ENCODE peak calls at places on chromosome 15, in eight cellular contexts. N, Y, U, Q, P, O, D and F are unnamed samples.
A peak's percentile ranks its signal among the peaks of the same experiment; 100 is the strongest.

GRCh38 chr15:57494575-57494974 is 97.1 kb upstream of the MYZAP start:
- DNase-seq in N (no peak), Y (no peak), U (no peak), Q (no peak), P (no peak), O (no peak), D (no peak), F (no peak)

GRCh38 chr15:82970696-82971095 is 15.3 kb upstream of the RAMAC start:
- DNase-seq in N (no peak), Y (no peak), U (no peak), Q (no peak), P (peak; percentile 48), O (no peak), D (no peak), F (no peak)

GRCh38 chr15:37016287-37016686 is 84.1 kb downstream of the MEIS2 start:
- DNase-seq in N (no peak), Y (no peak), U (no peak), Q (no peak), P (peak; percentile 30), O (no peak), D (no peak), F (no peak)

GRCh38 chr15:84883916-84884781 is at the start of gene SLC28A1:
- DNase-seq in N (peak; percentile 71), Y (no peak), U (no peak), Q (no peak), P (peak; percentile 35), O (no peak), D (no peak), F (no peak)

GRCh38 chr15:53472883-53473282 is 286.6 kb downstream of the WDR72 start:
- DNase-seq in N (peak; percentile 10), Y (no peak), U (no peak), Q (no peak), P (peak; percentile 28), O (no peak), D (no peak), F (no peak)

GRCh38 chr15:39188930-39189329 is 391.9 kb upstream of the THBS1 start:
- DNase-seq in N (peak; percentile 24), Y (no peak), U (no peak), Q (no peak), P (peak; percentile 39), O (no peak), D (no peak), F (no peak)

GRCh38 chr15:41967506-41968206 is 4.7 kb downstream of the EHD4 start:
- DNase-seq in N (no peak), Y (no peak), U (peak; percentile 71), Q (peak; percentile 88), P (no peak), O (no peak), D (no peak), F (no peak)

GRCh38 chr15:80654299-80654698 is 40.8 kb upstream of the ABHD17C start:
- DNase-seq in N (no peak), Y (no peak), U (no peak), Q (no peak), P (no peak), O (no peak), D (no peak), F (no peak)

GRCh38 chr15:45087513-45087912 is 26.5 kb downstream of the DUOX2 start:
- DNase-seq in N (no peak), Y (no peak), U (no peak), Q (no peak), P (no peak), O (no peak), D (no peak), F (no peak)

GRCh38 chr15:59014068-59014467 is 26.6 kb downstream of the RNF111 start:
- DNase-seq in N (no peak), Y (no peak), U (no peak), Q (no peak), P (no peak), O (no peak), D (no peak), F (no peak)
- H3K27ac ChIP-seq in N (no peak overlapping the region), Y (no peak overlapping the region), U (no peak overlapping the region), Q (no peak overlapping the region), P (no peak overlapping the region), O (no peak overlapping the region), D (no peak overlapping the region), F (no peak overlapping the region)

GRCh38 chr15:90519688-90520087 is 10.0 kb upstream of the CRTC3 start:
- DNase-seq in N (no peak), Y (no peak), U (no peak), Q (no peak), P (no peak), O (no peak), D (no peak), F (no peak)
- H3K4me3 ChIP-seq in N (no peak overlapping the region), Y (no peak overlapping the region), U (no peak overlapping the region), Q (no peak overlapping the region), P (no peak overlapping the region), O (no peak overlapping the region), D (no peak overlapping the region), F (no peak overlapping the region)

DNA sequence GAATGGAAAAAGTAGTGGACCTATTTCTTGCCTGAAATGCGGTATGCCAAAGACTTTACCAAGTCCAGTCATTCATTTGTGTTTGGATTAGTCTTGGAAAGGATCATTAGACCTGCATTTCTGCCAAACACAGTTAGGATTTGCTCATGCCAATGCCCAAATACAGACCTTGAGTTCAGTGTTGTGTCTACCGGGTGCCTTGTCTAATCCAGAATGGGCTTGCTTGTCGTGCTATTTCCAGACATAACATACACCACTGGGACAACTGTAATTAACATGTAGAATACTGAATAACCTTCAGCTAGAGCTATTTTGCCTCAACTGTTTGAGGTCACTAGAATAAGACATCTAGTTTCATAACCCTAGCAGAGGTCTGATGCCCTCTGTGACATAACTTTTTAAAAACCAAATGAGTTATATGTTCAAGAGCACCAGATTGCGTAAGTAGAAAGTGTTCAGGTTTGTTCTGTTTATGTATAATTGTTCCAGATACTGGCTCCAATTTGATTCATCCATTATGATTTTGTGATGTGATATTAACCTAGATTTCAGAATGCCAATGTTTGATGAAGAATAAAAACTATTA is 145.3 kb upstream of the DPH6 start:
- DNase-seq in N (no peak), Y (no peak), U (no peak), Q (no peak), P (no peak), O (no peak), D (no peak), F (no peak)
- H3K27ac ChIP-seq in N (peak overlapping the region; percentile 68), Y (peak overlapping the region; percentile 27), U (peak overlapping the region; percentile 14), Q (no peak overlapping the region), P (peak overlapping the region; percentile 21), O (no peak overlapping the region), D (peak overlapping the region; percentile 77), F (no peak overlapping the region)

DNA sequence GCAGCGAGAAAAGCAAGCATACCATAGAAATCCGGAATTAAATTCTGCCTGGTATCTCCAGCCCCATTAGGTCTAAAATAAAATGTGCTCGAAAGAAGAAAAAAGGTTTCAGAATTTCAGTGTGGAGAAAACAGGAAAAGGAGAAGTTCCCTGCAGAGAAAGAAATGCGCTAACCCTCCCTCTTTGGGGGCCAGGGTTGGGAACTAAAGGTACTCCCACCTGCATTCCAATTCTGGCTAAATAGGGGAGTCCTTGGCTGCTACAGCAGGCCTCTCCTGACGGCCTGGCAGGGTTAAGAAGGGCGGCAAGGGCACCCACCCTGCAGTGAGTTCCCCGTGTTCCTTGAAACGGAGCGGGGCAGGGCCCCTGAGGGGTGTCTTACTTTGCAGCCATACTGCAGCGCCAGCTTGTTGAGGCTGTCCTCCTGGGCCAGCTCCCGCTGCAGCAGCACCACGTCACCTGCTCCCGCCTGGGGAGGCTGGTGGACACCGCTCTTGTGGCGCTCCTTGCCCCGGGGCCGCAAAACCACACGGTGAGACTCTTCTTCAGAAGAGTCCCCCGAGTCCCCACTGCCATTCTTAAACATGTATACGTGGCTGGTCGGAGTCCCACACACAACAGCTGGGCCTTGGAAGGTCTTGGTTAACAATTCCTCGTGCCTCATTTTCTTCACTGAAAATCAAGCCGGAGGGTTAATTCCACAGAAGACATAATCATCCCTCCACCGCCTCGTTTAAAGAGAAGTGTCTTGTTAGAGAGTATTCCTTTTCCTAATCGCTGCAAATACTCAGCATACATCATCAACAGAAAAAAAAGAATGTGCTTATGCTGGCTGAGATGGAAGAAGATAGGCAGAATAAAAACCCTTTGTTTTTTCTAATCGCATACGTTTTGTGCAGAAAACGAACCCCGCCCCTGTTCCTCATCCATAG is 1.6 kb downstream of the LYSMD4 start:
- DNase-seq in N (no peak), Y (no peak), U (no peak), Q (no peak), P (no peak), O (no peak), D (no peak), F (no peak)
- H3K4me3 ChIP-seq in N (peak overlapping the region; percentile 73), Y (peak overlapping the region; percentile 79), U (peak overlapping the region; percentile 71), Q (peak overlapping the region; percentile 81), P (no peak overlapping the region), O (peak overlapping the region; percentile 99), D (peak overlapping the region; percentile 98), F (peak overlapping the region; percentile 69)

DNA sequence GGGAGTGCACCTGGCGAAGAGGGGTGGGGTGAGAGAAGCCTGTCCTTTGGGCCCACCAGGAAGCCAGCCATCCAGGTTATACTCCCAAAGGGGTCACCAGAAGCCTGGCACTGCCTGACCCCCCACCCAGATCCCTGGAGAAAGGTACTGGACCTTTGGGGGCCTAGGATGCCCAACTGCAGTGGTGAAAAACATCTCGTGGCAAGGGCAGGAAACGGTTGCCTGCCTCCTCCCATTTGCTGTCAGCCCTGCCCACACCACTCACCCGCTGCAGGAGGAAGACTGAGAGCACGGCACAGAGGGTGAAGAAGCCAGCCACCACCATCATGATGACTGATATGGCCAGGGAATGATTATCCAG is 2.2 kb upstream of the ULK3 start:
- DNase-seq in N (no peak), Y (no peak), U (no peak), Q (no peak), P (no peak), O (no peak), D (no peak), F (peak; percentile 70)
- H3K27ac ChIP-seq in N (no peak overlapping the region), Y (peak overlapping the region; percentile 52), U (peak overlapping the region; percentile 38), Q (no peak overlapping the region), P (no peak overlapping the region), O (peak overlapping the region; percentile 93), D (no peak overlapping the region), F (peak overlapping the region; percentile 47)

GRCh38 chr15:58513681-58514336 is 82.0 kb downstream of the LIPC start:
- DNase-seq in N (no peak), Y (no peak), U (no peak), Q (peak; percentile 17), P (no peak), O (no peak), D (no peak), F (no peak)

GRCh38 chr15:58517682-58518525 is 86.1 kb downstream of the LIPC start:
- DNase-seq in N (no peak), Y (no peak), U (no peak), Q (no peak), P (no peak), O (no peak), D (no peak), F (peak; percentile 47)

GRCh38 chr15:58517252-58517681 is 85.5 kb downstream of the LIPC start:
- DNase-seq in N (no peak), Y (no peak), U (no peak), Q (no peak), P (no peak), O (no peak), D (no peak), F (peak; percentile 45)

GRCh38 chr15:58513008-58513407 is 81.2 kb downstream of the LIPC start:
- DNase-seq in N (no peak), Y (no peak), U (no peak), Q (no peak), P (no peak), O (no peak), D (no peak), F (no peak)

GRCh38 chr15:58515807-58516206 is 84.0 kb downstream of the LIPC start:
- DNase-seq in N (no peak), Y (no peak), U (no peak), Q (no peak), P (no peak), O (no peak), D (no peak), F (no peak)
- H3K4me3 ChIP-seq in N (no peak overlapping the region), Y (no peak overlapping the region), U (no peak overlapping the region), Q (no peak overlapping the region), P (no peak overlapping the region), O (no peak overlapping the region), D (no peak overlapping the region), F (no peak overlapping the region)